ENCODE peak calls at places on chromosomes 3 and 15, in six cellular contexts. One of them, this sample, is unnamed.

GRCh38 chr3:158233791-158234190 is 123.9 kb downstream of the RSRC1 start:
- DNase-seq in upper lobe of right lung: no peak
- DNase-seq in tibial artery: no peak
- DNase-seq in CD8-positive, alpha-beta memory T cell: no peak
- DNase-seq in right lobe of liver: no peak
- DNase-seq in GM23248: no peak
- DNase-seq in this sample: no peak

GRCh38 chr3:197520311-197521276 is 35.2 kb downstream of the BDH1 start:
- DNase-seq in tibial artery: no peak
- DNase-seq in GM23248: no peak
- DNase-seq in CD8-positive, alpha-beta memory T cell: no peak
- DNase-seq in upper lobe of right lung: peak; percentile 76
- DNase-seq in right lobe of liver: peak; percentile 66
- DNase-seq in this sample: no peak

GRCh38 chr3:21894459-21895083 is 143.6 kb upstream of the ZNF385D start:
- DNase-seq in CD8-positive, alpha-beta memory T cell: no peak
- DNase-seq in right lobe of liver: peak; percentile 23
- DNase-seq in GM23248: peak; percentile 64
- DNase-seq in upper lobe of right lung: no peak
- DNase-seq in tibial artery: no peak
- DNase-seq in this sample: no peak

GRCh38 chr15:49712846-49713450 is 92.1 kb downstream of the DTWD1 start:
- DNase-seq in right lobe of liver: no peak
- DNase-seq in tibial artery: no peak
- DNase-seq in CD8-positive, alpha-beta memory T cell: no peak
- DNase-seq in upper lobe of right lung: no peak
- DNase-seq in GM23248: no peak
- DNase-seq in this sample: no peak

GRCh38 chr3:45088543-45088942 is 57.6 kb downstream of the CDCP1 start:
- DNase-seq in upper lobe of right lung: no peak
- DNase-seq in right lobe of liver: peak; percentile 61
- DNase-seq in CD8-positive, alpha-beta memory T cell: no peak
- DNase-seq in tibial artery: no peak
- DNase-seq in GM23248: no peak
- DNase-seq in this sample: no peak

GRCh38 chr15:67030036-67030762 is 35.2 kb upstream of the SMAD3 start:
- DNase-seq in tibial artery: no peak
- DNase-seq in right lobe of liver: no peak
- DNase-seq in upper lobe of right lung: no peak
- DNase-seq in CD8-positive, alpha-beta memory T cell: no peak
- DNase-seq in GM23248: no peak
- DNase-seq in this sample: no peak

GRCh38 chr15:77631790-77632551 is 741 bp downstream of the LINGO1 start:
- DNase-seq in upper lobe of right lung: no peak
- DNase-seq in tibial artery: no peak
- DNase-seq in CD8-positive, alpha-beta memory T cell: no peak
- DNase-seq in GM23248: no peak
- DNase-seq in right lobe of liver: no peak
- DNase-seq in this sample: no peak

GRCh38 chr15:83574345-83574744 is 79.6 kb upstream of the ADAMTSL3 start:
- DNase-seq in CD8-positive, alpha-beta memory T cell: no peak
- DNase-seq in right lobe of liver: no peak
- DNase-seq in upper lobe of right lung: no peak
- DNase-seq in GM23248: no peak
- DNase-seq in tibial artery: no peak
- DNase-seq in this sample: no peak

GRCh38 chr3:116896116-116896515 is 186.5 kb downstream of the TUSC7 start:
- DNase-seq in tibial artery: no peak
- DNase-seq in CD8-positive, alpha-beta memory T cell: no peak
- DNase-seq in right lobe of liver: no peak
- DNase-seq in upper lobe of right lung: no peak
- DNase-seq in GM23248: no peak
- DNase-seq in this sample: no peak

GRCh38 chr3:73385538-73385937 is 239.2 kb downstream of the PDZRN3 start:
- DNase-seq in tibial artery: no peak
- DNase-seq in upper lobe of right lung: no peak
- DNase-seq in right lobe of liver: no peak
- DNase-seq in GM23248: no peak
- DNase-seq in CD8-positive, alpha-beta memory T cell: no peak
- DNase-seq in this sample: no peak

GRCh38 chr3:148466143-148466542 is 231.6 kb upstream of the AGTR1 start:
- DNase-seq in right lobe of liver: no peak
- DNase-seq in CD8-positive, alpha-beta memory T cell: no peak
- DNase-seq in upper lobe of right lung: no peak
- DNase-seq in tibial artery: no peak
- DNase-seq in GM23248: peak; percentile 66
- DNase-seq in this sample: no peak

GRCh38 chr3:24154003-24154695 is 209.1 kb downstream of the NR1D2 start:
- DNase-seq in CD8-positive, alpha-beta memory T cell: no peak
- DNase-seq in GM23248: peak; percentile 25
- DNase-seq in upper lobe of right lung: no peak
- DNase-seq in right lobe of liver: no peak
- DNase-seq in tibial artery: no peak
- DNase-seq in this sample: no peak

DNA sequence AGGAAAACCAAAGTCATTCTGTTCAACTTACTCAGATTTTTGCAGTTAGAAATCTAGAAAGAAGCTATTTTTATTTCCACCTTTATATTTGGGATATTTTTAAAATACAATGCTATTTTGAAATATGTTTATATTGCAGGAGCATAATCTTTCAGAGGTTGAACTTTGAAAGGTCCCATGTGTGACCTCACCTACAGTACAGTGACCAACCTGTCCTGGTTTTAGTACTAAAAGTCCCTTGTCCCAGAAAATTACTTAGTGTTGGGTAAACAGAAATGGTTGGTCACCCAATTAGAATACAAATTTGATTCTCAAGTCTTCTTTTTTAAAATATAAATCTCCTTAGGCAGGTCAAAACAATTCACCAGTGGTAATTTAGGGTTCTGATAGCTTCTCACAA is 141.6 kb upstream of the FRMD4B start:
- DNase-seq in CD8-positive, alpha-beta memory T cell: no peak
- DNase-seq in tibial artery: no peak
- DNase-seq in upper lobe of right lung: no peak
- DNase-seq in GM23248: no peak
- DNase-seq in right lobe of liver: no peak
- DNase-seq in this sample: no peak
- H3K9me3 ChIP-seq in CD8-positive, alpha-beta memory T cell: no peaks in the 10 kb centered on the region
- H3K9me3 ChIP-seq in tibial artery: no peaks in the 10 kb centered on the region
- H3K9me3 ChIP-seq in upper lobe of right lung: no peaks in the 10 kb centered on the region
- H3K9me3 ChIP-seq in GM23248: no peaks in the 10 kb centered on the region
- H3K9me3 ChIP-seq in right lobe of liver: no peaks in the 10 kb centered on the region
- H3K9me3 ChIP-seq in this sample: no peaks in the 10 kb centered on the region

GRCh38 chr3:123331006-123331405 is 117.9 kb downstream of the ADCY5 start:
- DNase-seq in upper lobe of right lung: peak; percentile 42
- DNase-seq in GM23248: no peak
- DNase-seq in right lobe of liver: no peak
- DNase-seq in tibial artery: peak; percentile 22
- DNase-seq in CD8-positive, alpha-beta memory T cell: no peak
- DNase-seq in this sample: no peak

GRCh38 chr3:123333401-123333800 is 115.5 kb downstream of the ADCY5 start:
- DNase-seq in upper lobe of right lung: peak; percentile 45
- DNase-seq in right lobe of liver: no peak
- DNase-seq in tibial artery: peak; percentile 12
- DNase-seq in GM23248: no peak
- DNase-seq in CD8-positive, alpha-beta memory T cell: no peak
- DNase-seq in this sample: no peak

GRCh38 chr3:123330441-123330991 is 118.4 kb downstream of the ADCY5 start:
- DNase-seq in GM23248: no peak
- DNase-seq in right lobe of liver: no peak
- DNase-seq in tibial artery: peak; percentile 39
- DNase-seq in upper lobe of right lung: peak; percentile 61
- DNase-seq in CD8-positive, alpha-beta memory T cell: no peak
- DNase-seq in this sample: no peak

GRCh38 chr3:123332124-123332641 is 116.7 kb downstream of the ADCY5 start:
- DNase-seq in right lobe of liver: no peak
- DNase-seq in GM23248: no peak
- DNase-seq in CD8-positive, alpha-beta memory T cell: no peak
- DNase-seq in tibial artery: peak; percentile 19
- DNase-seq in upper lobe of right lung: peak; percentile 64
- DNase-seq in this sample: no peak

DNA sequence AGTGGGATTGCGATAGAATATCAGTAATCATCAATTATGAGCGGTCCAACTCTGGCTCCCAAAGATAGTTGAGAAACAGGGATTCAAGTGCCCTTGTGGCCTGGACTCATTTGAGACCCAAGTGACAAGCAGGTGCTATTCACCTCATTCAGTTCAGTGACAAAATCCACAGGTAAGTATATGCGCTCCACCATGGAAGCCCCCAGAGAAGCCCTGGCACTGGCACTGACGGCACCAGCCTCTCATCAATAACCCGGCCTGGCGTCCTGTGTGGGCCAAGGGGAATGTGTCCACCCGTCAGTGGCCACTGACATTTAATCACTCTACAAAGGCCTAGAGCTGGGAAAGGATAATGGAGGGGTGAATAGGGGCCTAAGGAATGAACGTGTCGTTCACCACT is 117.2 kb downstream of the ADCY5 start:
- DNase-seq in CD8-positive, alpha-beta memory T cell: no peak
- DNase-seq in right lobe of liver: no peak
- DNase-seq in upper lobe of right lung: peak; percentile 42
- DNase-seq in GM23248: no peak
- DNase-seq in tibial artery: peak; percentile 13
- DNase-seq in this sample: no peak
- H3K4me3 ChIP-seq in CD8-positive, alpha-beta memory T cell: no peak overlapping the region
- H3K4me3 ChIP-seq in right lobe of liver: no peak overlapping the region
- H3K4me3 ChIP-seq in upper lobe of right lung: no peak overlapping the region
- H3K4me3 ChIP-seq in GM23248: no peak overlapping the region
- H3K4me3 ChIP-seq in tibial artery: no peak overlapping the region
- H3K4me3 ChIP-seq in this sample: no peak overlapping the region

GRCh38 chr3:14082108-14082657 is 42.5 kb downstream of the CHCHD4 start:
- DNase-seq in tibial artery: no peak
- DNase-seq in right lobe of liver: no peak
- DNase-seq in upper lobe of right lung: no peak
- DNase-seq in CD8-positive, alpha-beta memory T cell: no peak
- DNase-seq in GM23248: no peak
- DNase-seq in this sample: peak; percentile 24
- H3K9me3 ChIP-seq in tibial artery: no peaks in the 10 kb centered on the region
- H3K9me3 ChIP-seq in right lobe of liver: no peaks in the 10 kb centered on the region
- H3K9me3 ChIP-seq in upper lobe of right lung: no peaks in the 10 kb centered on the region
- H3K9me3 ChIP-seq in CD8-positive, alpha-beta memory T cell: no peaks in the 10 kb centered on the region
- H3K9me3 ChIP-seq in GM23248: no peaks in the 10 kb centered on the region
- H3K9me3 ChIP-seq in this sample: no peaks in the 10 kb centered on the region

GRCh38 chr3:33577173-33577572 is 137.0 kb upstream of the UBP1 start:
- DNase-seq in GM23248: no peak
- DNase-seq in CD8-positive, alpha-beta memory T cell: no peak
- DNase-seq in tibial artery: no peak
- DNase-seq in right lobe of liver: no peak
- DNase-seq in upper lobe of right lung: no peak
- DNase-seq in this sample: no peak

GRCh38 chr3:33579181-33579510 is 138.9 kb downstream of the CLASP2 start:
- DNase-seq in upper lobe of right lung: no peak
- DNase-seq in CD8-positive, alpha-beta memory T cell: no peak
- DNase-seq in GM23248: peak; percentile 63
- DNase-seq in right lobe of liver: no peak
- DNase-seq in tibial artery: no peak
- DNase-seq in this sample: no peak

GRCh38 chr3:33579843-33580242 is 138.2 kb downstream of the CLASP2 start:
- DNase-seq in CD8-positive, alpha-beta memory T cell: no peak
- DNase-seq in right lobe of liver: no peak
- DNase-seq in GM23248: no peak
- DNase-seq in tibial artery: no peak
- DNase-seq in upper lobe of right lung: no peak
- DNase-seq in this sample: no peak

GRCh38 chr3:33577588-33577987 is 137.4 kb upstream of the UBP1 start:
- DNase-seq in right lobe of liver: no peak
- DNase-seq in GM23248: no peak
- DNase-seq in CD8-positive, alpha-beta memory T cell: no peak
- DNase-seq in upper lobe of right lung: no peak
- DNase-seq in tibial artery: no peak
- DNase-seq in this sample: no peak

GRCh38 chr3:33578325-33579180 is 138.3 kb upstream of the UBP1 start:
- DNase-seq in GM23248: peak; percentile 80
- DNase-seq in right lobe of liver: no peak
- DNase-seq in CD8-positive, alpha-beta memory T cell: no peak
- DNase-seq in upper lobe of right lung: no peak
- DNase-seq in tibial artery: no peak
- DNase-seq in this sample: no peak
- H3K4me3 ChIP-seq in GM23248: peak overlapping the region; percentile 38
- H3K4me3 ChIP-seq in right lobe of liver: no peak overlapping the region
- H3K4me3 ChIP-seq in CD8-positive, alpha-beta memory T cell: no peak overlapping the region
- H3K4me3 ChIP-seq in upper lobe of right lung: no peak overlapping the region
- H3K4me3 ChIP-seq in tibial artery: no peak overlapping the region
- H3K4me3 ChIP-seq in this sample: no peak overlapping the region

DNA sequence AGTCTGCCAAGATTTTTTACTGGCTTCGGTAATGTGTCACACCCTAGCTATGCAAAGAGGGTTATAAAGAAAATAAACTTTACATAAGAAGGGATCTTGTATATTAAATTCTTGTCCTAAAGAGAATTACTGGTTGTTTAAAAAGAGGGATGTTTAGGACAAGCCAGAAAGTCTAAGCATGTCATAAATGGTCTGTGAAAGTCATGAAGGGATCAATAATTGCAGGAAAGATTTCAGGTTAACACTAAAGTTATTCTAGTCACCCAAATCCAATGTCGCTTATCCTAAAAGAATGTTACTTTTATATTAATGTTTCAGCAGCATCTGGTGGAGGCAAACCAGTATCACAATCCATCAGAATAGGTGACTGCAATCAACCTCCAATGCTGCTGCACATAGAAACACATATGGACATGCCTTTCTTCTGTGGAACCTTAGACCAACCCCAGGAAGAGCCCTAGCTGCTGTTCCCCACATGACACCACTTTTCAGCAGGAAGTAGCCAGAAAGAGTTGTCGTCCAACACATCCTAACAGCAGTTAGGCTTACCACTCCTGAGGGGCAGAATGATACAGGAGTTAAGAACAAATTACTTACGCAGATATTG is 62.8 kb upstream of the GK5 start:
- DNase-seq in tibial artery: no peak
- DNase-seq in GM23248: no peak
- DNase-seq in right lobe of liver: no peak
- DNase-seq in CD8-positive, alpha-beta memory T cell: no peak
- DNase-seq in upper lobe of right lung: no peak
- DNase-seq in this sample: no peak
- H3K9me3 ChIP-seq in tibial artery: no peaks in the 10 kb centered on the region
- H3K9me3 ChIP-seq in GM23248: peaks cover 2% of the 10 kb centered on the region
- H3K9me3 ChIP-seq in right lobe of liver: no peaks in the 10 kb centered on the region
- H3K9me3 ChIP-seq in CD8-positive, alpha-beta memory T cell: no peaks in the 10 kb centered on the region
- H3K9me3 ChIP-seq in upper lobe of right lung: no peaks in the 10 kb centered on the region
- H3K9me3 ChIP-seq in this sample: peaks cover 15% of the 10 kb centered on the region